ENCODE peak calls at places on chromosome 20, in four cellular contexts. F is mucosa of descending colon, K is A549, Z is tibial nerve. M is an unnamed sample.

GRCh38 chr20:41232971-41233926 is 84.3 kb downstream of the ZHX3 start:
- DNase-seq in F (no peak), Z (no peak), K (peak; percentile 10), M (peak; percentile 84)

GRCh38 chr20:61803903-61804804 is 261.5 kb downstream of the TAF4 start:
- DNase-seq in Z (peak; percentile 11), F (peak; percentile 27), K (no peak), M (peak; percentile 77)

GRCh38 chr20:22684763-22685443 is 100.5 kb upstream of the FOXA2 start:
- DNase-seq in F (no peak), K (peak; percentile 50), Z (no peak), M (no peak)

GRCh38 chr20:21100590-21101452 is 5.3 kb downstream of the LINC00237 start:
- DNase-seq in K (no peak), Z (no peak), F (no peak), M (peak; percentile 60)

GRCh38 chr20:62136283-62137091 is 6.7 kb downstream of the PSMA7 start:
- DNase-seq in K (peak; percentile 78), Z (peak; percentile 72), F (no peak), M (peak; percentile 95)

GRCh38 chr20:51310216-51310615 is 232.3 kb downstream of the NFATC2 start:
- DNase-seq in K (no peak), F (no peak), Z (no peak), M (no peak)

GRCh38 chr20:8212286-8212685 is 80.2 kb downstream of the PLCB1 start:
- DNase-seq in K (no peak), Z (no peak), F (no peak), M (no peak)

GRCh38 chr20:5835234-5835845 is 85.1 kb downstream of the SHLD1 start:
- DNase-seq in K (peak; percentile 54), Z (no peak), F (no peak), M (peak; percentile 88)

GRCh38 chr20:40982415-40983145 is 46.0 kb upstream of the TOP1 start:
- DNase-seq in F (no peak), Z (no peak), K (no peak), M (no peak)

GRCh38 chr20:10853176-10853575 is 179.4 kb upstream of the JAG1 start:
- DNase-seq in Z (no peak), F (no peak), K (no peak), M (no peak)

GRCh38 chr20:17808357-17808756 is 108.6 kb downstream of the BANF2 start:
- DNase-seq in K (no peak), Z (peak; percentile 71), F (no peak), M (peak; percentile 93)

GRCh38 chr20:36352843-36353553 is 46.9 kb downstream of the DLGAP4 start:
- DNase-seq in K (no peak), Z (no peak), F (no peak), M (no peak)

GRCh38 chr20:535958-536357 is 7.6 kb downstream of the CSNK2A1 start:
- DNase-seq in F (no peak), Z (no peak), K (no peak), M (no peak)

GRCh38 chr20:1623501-1624250 is 3.9 kb upstream of the SIRPB1 start:
- DNase-seq in F (no peak), Z (no peak), K (no peak), M (peak; percentile 15)

GRCh38 chr20:63703471-63703975 is 4.3 kb downstream of the ARFRP1 start:
- DNase-seq in F (peak; percentile 55), Z (no peak), K (no peak), M (peak; percentile 74)

GRCh38 chr20:50264534-50265145 is 74.0 kb downstream of the CEBPB start:
- DNase-seq in F (no peak), K (no peak), Z (no peak), M (peak; percentile 17)

GRCh38 chr20:50267041-50267865 is 76.6 kb downstream of the CEBPB start:
- DNase-seq in Z (peak; percentile 73), F (peak; percentile 92), K (peak; percentile 77), M (peak; percentile 91)

GRCh38 chr20:50265245-50265946 is 74.8 kb downstream of the CEBPB start:
- DNase-seq in K (no peak), Z (no peak), F (no peak), M (peak; percentile 50)

GRCh38 chr20:50267866-50268219 is 77.2 kb downstream of the CEBPB start:
- DNase-seq in Z (no peak), K (no peak), F (no peak), M (peak; percentile 17)

DNA sequence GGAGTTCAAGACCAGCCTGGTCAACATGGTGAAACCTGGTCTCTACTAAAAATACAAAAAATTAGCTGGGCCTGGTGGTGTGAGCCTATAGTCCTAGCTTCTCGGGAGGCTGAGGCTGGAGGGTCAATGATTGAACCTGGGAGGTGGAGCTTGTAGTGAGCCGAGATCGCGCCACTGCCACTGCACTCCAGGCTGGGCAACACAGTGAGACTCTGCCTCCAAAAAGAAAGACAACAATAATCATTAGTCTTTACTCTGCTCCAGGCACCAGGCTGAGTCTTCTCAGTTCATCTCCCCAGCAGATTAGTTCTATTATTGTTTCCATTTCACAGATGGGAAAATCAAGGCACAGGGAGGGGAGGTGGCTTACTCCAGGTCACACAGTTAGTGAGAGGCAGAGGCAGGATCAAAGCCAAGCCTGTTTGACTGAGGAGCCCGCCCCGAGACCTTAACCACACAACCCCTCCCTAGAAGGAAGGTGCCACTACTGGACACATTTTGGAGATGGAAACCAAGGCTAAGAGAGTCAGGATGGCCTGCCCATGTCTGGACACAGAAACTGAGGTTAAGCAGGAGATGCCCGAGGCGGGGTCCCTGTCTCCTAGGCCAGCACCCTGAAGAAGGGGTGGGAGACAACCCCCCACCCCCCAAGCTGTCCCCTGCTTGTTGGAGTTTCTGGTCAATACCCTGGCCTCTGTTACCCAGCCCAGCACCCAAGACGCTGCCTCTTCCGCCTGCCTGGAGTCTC is 75.8 kb downstream of the CEBPB start:
- DNase-seq in K (no peak), Z (no peak), F (no peak), M (peak; percentile 43)
- H3K4me1 ChIP-seq in K (peaks cover 33% of the 10 kb centered on the region), Z (peaks cover 53% of the 10 kb centered on the region), F (peaks cover 18% of the 10 kb centered on the region), M (peaks cover 7% of the 10 kb centered on the region)

GRCh38 chr20:19953606-19954005 is 63.6 kb upstream of the NAA20 start:
- DNase-seq in F (no peak), Z (no peak), K (no peak), M (no peak)
- TF ChIP-seq CTCF in F (no peak), Z (no peak), K (no peak), M (no peak)

GRCh38 chr20:49938173-49939163 is 2.3 kb downstream of the RNF114 start:
- DNase-seq in Z (peak; percentile 57), K (no peak), F (no peak), M (peak; percentile 84)
- H3K4me1 ChIP-seq in Z (peaks cover 71% of the 10 kb centered on the region), K (peaks cover 30% of the 10 kb centered on the region), F (peaks cover 29% of the 10 kb centered on the region), M (peaks cover 24% of the 10 kb centered on the region)

GRCh38 chr20:52943185-52943841 is 28.8 kb upstream of the TSHZ2 start:
- DNase-seq in Z (no peak), K (no peak), F (no peak), M (no peak)

GRCh38 chr20:52941803-52942202 is 30.4 kb upstream of the TSHZ2 start:
- DNase-seq in Z (no peak), F (no peak), K (no peak), M (no peak)

GRCh38 chr20:52933867-52934266 is 38.3 kb upstream of the TSHZ2 start:
- DNase-seq in Z (no peak), F (no peak), K (no peak), M (no peak)

GRCh38 chr20:52936368-52936986 is 35.7 kb upstream of the TSHZ2 start:
- DNase-seq in Z (no peak), F (no peak), K (no peak), M (no peak)

GRCh38 chr20:52937701-52938100 is 34.5 kb upstream of the TSHZ2 start:
- DNase-seq in K (peak; percentile 23), F (no peak), Z (no peak), M (no peak)
- TF ChIP-seq CTCF in K (no peak), F (no peak), Z (no peak), M (no peak)

GRCh38 chr20:3801846-3802245 is 5.7 kb downstream of the CDC25B start:
- DNase-seq in K (no peak), Z (no peak), F (peak; percentile 51), M (no peak)
- H3K4me1 ChIP-seq in K (peaks cover 78% of the 10 kb centered on the region), Z (peaks cover 61% of the 10 kb centered on the region), F (peaks cover 38% of the 10 kb centered on the region), M (peaks cover 37% of the 10 kb centered on the region)

GRCh38 chr20:24149881-24150307 is 161.3 kb upstream of the GGTLC1 start:
- DNase-seq in F (no peak), Z (no peak), K (peak; percentile 27), M (no peak)
- TF ChIP-seq CTCF in F (no peak), Z (no peak), K (peak; percentile 21), M (peak; percentile 43)

GRCh38 chr20:58008866-58009265 is 219.6 kb downstream of the ANKRD60 start:
- DNase-seq in K (no peak), F (no peak), Z (no peak), M (no peak)

GRCh38 chr20:58011947-58012610 is 216.4 kb downstream of the ANKRD60 start:
- DNase-seq in Z (no peak), F (no peak), K (no peak), M (no peak)

GRCh38 chr20:58010186-58010585 is 218.3 kb downstream of the ANKRD60 start:
- DNase-seq in K (no peak), Z (no peak), F (no peak), M (no peak)

GRCh38 chr20:58011106-58011946 is 217.1 kb downstream of the ANKRD60 start:
- DNase-seq in K (no peak), Z (no peak), F (no peak), M (no peak)

DNA sequence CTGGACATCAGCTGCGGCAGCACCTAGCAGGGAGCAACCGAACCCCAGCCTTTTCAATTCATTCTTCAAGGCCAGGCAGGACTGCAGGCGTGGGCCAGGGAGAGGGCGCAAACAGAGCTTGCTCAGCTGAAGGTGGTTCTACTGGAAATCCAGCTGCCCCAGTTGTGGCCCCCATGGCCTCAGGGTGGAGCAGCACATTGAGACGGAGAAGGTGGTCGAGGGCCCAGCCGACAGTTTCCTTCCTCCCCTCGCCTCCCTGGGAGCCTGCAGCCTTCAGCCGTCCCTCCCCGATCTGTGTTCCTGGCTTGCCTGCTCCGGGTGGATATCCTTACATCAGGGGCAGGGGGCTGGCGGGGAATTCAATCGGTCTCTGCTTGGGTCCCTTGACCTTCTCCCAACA is 217.8 kb downstream of the ANKRD60 start:
- DNase-seq in Z (no peak), K (no peak), F (no peak), M (no peak)
- H3K4me1 ChIP-seq in Z (peaks cover 20% of the 10 kb centered on the region), K (peaks cover 27% of the 10 kb centered on the region), F (no peaks in the 10 kb centered on the region), M (peaks cover 4% of the 10 kb centered on the region)

M was measured in osteoblast.